ENCODE peak calls at places on chromosomes 16 and 17, in four cellular contexts. T is endothelial cell of umbilical vein, Y is hepatocyte, Q is fibroblast of lung. V is an unnamed sample.

GRCh38 chr16:31484491-31485171 is 1.7 kb downstream of the SLC5A2 start:
- DNase-seq in Y (peak; percentile 82), T (no peak), Q (no peak), V (no peak)

GRCh38 chr17:8337802-8338744 is 1.6 kb upstream of the ODF4 start:
- DNase-seq in Y (no peak), T (no peak), Q (peak; percentile 19), V (no peak)

GRCh38 chr17:8153550-8153956 is 1.3 kb upstream of the PER1 start:
- DNase-seq in Q (peak; percentile 98), T (peak; percentile 95), Y (peak; percentile 95), V (no peak)

GRCh38 chr17:50834786-50835562 is 412 bp upstream of the WFIKKN2 start:
- DNase-seq in T (no peak), Q (peak; percentile 42), Y (no peak), V (no peak)

GRCh38 chr16:53069772-53070171 is 15.0 kb downstream of the CHD9 start:
- DNase-seq in Y (no peak), Q (no peak), T (no peak), V (no peak)

GRCh38 chr16:21626659-21627277 is 25.6 kb downstream of the IGSF6 start:
- DNase-seq in Y (peak; percentile 64), Q (peak; percentile 77), T (peak; percentile 68), V (peak; percentile 83)

GRCh38 chr16:71781741-71782140 is 26.9 kb downstream of the AP1G1 start:
- DNase-seq in T (no peak), Y (no peak), Q (peak; percentile 6), V (no peak)

GRCh38 chr17:16920628-16921020 is 51.3 kb downstream of the TNFRSF13B start:
- DNase-seq in Y (no peak), Q (no peak), T (no peak), V (no peak)

GRCh38 chr17:62043602-62044001 is 21.5 kb downstream of the MED13 start:
- DNase-seq in Y (no peak), T (no peak), Q (no peak), V (no peak)

GRCh38 chr16:87834668-87835473 is 34.4 kb downstream of the SLC7A5 start:
- DNase-seq in Y (peak; percentile 81), T (no peak), Q (peak; percentile 75), V (peak; percentile 87)

GRCh38 chr16:22318690-22319358 is 21.6 kb downstream of the POLR3E start:
- DNase-seq in Y (peak; percentile 38), T (peak; percentile 41), Q (peak; percentile 25), V (peak; percentile 54)

GRCh38 chr17:19004601-19005441 is at the start of gene FAM83G:
- DNase-seq in Q (peak; percentile 45), Y (peak; percentile 93), T (peak; percentile 52), V (peak; percentile 86)

GRCh38 chr16:35744716-35745115 is 2285.3 kb downstream of the TP53TG3F start:
- DNase-seq in Q (no peak), Y (no peak), T (no peak), V (no peak)

GRCh38 chr17:31690118-31690517 is 168.9 kb downstream of the COPRS start:
- DNase-seq in T (no peak), Y (no peak), Q (peak; percentile 70), V (no peak)

GRCh38 chr17:14330492-14330920 is 29.6 kb downstream of the HS3ST3B1 start:
- DNase-seq in Q (peak; percentile 93), Y (no peak), T (no peak), V (no peak)

GRCh38 chr17:55814377-55814776 is 63.5 kb downstream of the PCTP start:
- DNase-seq in T (peak; percentile 61), Y (no peak), Q (peak; percentile 3), V (no peak)

GRCh38 chr16:79664407-79664806 is 63.9 kb upstream of the MAF start:
- DNase-seq in T (no peak), Q (no peak), Y (no peak), V (no peak)

GRCh38 chr16:22250522-22250921 is 44.4 kb downstream of the EEF2K start:
- DNase-seq in Y (no peak), Q (no peak), T (no peak), V (no peak)

GRCh38 chr17:76095943-76096342 is 7.6 kb downstream of the EXOC7 start:
- DNase-seq in T (no peak), Q (no peak), Y (no peak), V (no peak)

GRCh38 chr16:81137012-81137335 is 40.8 kb upstream of the GCSH start:
- DNase-seq in T (no peak), Y (peak; percentile 51), Q (peak; percentile 32), V (no peak)

GRCh38 chr16:24930440-24930839 is 84.7 kb downstream of the SLC5A11 start:
- DNase-seq in Y (no peak), Q (no peak), T (no peak), V (no peak)

GRCh38 chr17:58232707-58233156 is 5.7 kb upstream of the LPO start:
- DNase-seq in T (no peak), Q (peak; percentile 12), Y (no peak), V (no peak)

GRCh38 chr16:69201291-69201690 is 14.3 kb downstream of the SNTB2 start:
- DNase-seq in Y (no peak), Q (no peak), T (no peak), V (no peak)

GRCh38 chr16:49466529-49466831 is 92.9 kb downstream of the C16orf78 start:
- DNase-seq in Y (no peak), T (no peak), Q (no peak), V (no peak)

GRCh38 chr16:49465661-49466528 is 92.3 kb downstream of the C16orf78 start:
- DNase-seq in Y (no peak), T (no peak), Q (no peak), V (no peak)

GRCh38 chr16:49463529-49463928 is 89.9 kb downstream of the C16orf78 start:
- DNase-seq in T (no peak), Q (no peak), Y (no peak), V (no peak)

GRCh38 chr16:49464093-49464492 is 90.5 kb downstream of the C16orf78 start:
- DNase-seq in T (no peak), Y (no peak), Q (no peak), V (no peak)

GRCh38 chr16:49464877-49465504 is 91.4 kb downstream of the C16orf78 start:
- DNase-seq in Q (no peak), T (no peak), Y (peak; percentile 55), V (peak; percentile 59)
- H2AFZ ChIP-seq in Q (no peak overlapping the region), T (no peak overlapping the region), Y (peak overlapping the region; percentile 26), V (no peak overlapping the region)

DNA sequence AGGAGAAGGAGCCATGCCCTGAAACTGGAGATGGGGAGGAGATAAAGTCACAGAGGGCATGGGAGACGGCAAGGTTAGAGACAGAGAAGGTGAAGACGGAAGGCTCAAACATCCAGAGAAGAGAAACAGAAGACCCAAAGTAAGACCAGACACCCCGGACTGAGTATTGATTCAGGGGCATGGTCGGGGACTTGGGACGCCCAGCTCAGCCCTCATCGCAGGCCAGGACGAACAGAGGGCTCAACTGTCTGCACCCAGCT is 1.1 kb downstream of the XYLT1 start:
- DNase-seq in T (no peak), Q (no peak), Y (no peak), V (no peak)
- H3K79me2 ChIP-seq in T (no peaks in the 10 kb centered on the region), Q (peaks cover 34% of the 10 kb centered on the region), Y (peaks cover 30% of the 10 kb centered on the region), V (peaks cover 62% of the 10 kb centered on the region)

DNA sequence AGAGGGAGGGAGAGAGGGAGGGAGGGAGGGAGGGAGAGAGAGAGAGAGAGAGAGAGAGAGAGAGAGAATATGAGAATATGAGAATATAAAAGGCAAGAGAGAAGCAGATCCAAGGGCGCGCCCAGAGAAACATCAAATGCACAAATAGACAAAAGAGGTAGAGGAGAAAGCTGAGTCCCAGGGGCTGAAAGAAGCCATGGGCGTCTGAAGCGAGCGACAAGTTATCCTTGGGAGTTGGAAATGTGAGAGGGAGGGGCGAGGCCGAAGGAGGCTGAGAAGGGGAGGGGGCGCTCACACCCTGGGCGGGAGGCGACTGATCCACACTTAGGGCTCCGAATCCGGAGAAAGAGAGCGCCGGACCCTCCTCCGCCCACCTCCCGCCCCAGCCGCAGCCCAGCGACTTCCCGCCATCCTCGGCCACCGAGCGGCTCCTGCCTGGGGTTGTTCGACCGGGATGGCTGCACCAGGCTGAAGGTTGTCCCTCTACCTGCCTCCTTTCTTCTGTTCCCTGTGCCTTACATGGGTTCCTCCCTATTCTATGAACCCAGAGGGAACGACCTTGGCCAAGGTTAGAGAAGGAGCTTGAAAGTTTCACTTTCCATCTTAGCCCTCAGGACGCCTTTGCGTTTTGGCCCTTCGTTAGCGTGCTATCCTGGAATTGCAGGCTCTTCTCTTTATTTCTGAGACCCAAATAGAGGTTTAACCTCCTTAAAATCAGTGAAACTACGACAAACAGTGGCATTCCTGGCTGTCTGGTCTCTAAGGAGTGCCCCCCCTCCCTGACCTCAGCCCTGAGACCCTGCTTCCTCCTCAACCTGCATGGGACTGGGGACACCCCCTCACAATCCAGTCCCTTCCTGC is 21.2 kb upstream of the HOXB9 start:
- DNase-seq in T (no peak), Q (peak; percentile 21), Y (no peak), V (peak; percentile 42)
- H2AFZ ChIP-seq in T (peak overlapping the region; percentile 57), Q (peak overlapping the region; percentile 73), Y (peak overlapping the region; percentile 52), V (no peak overlapping the region)

DNA sequence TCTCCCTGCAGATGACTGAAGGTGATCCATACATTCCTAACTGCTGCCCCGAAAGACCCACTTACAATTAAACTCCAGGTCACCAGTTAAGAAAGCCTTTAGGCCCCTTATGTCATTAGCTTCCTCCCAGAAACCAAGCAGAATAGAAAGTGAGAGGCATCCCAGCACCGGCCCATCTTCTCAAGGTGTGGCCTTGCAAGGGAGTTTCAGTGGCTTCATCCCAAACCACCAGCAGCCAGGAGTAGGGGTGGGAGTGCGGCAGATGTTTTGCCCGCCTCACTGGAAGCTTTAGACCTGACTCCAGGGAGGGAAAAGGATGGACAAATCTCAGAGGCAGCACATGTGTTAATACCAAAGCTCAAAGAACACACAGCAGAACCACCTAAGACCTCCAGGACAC is 5.1 kb downstream of the ZFHX3 start:
- DNase-seq in Q (no peak), T (no peak), Y (no peak), V (no peak)
- H3K79me2 ChIP-seq in Q (peaks cover 92% of the 10 kb centered on the region), T (peaks cover 66% of the 10 kb centered on the region), Y (peaks cover 100% of the 10 kb centered on the region), V (peaks cover 99% of the 10 kb centered on the region)

V was measured in SK-N-SH.